ENCODE peak calls at places on chromosomes 3 and 15, in nine cellular contexts. H is occipital lobe; E is fibroblast of pulmonary artery; M is NCI-H774; T is HT-29; L is ecto neural progenitor cell; N is activated CD4-positive, alpha-beta T cell treated with anti-CD3 and anti-CD28 coated beads for 48 hours; W is KBM-7; G is nephron progenitor cell. J is an unnamed sample.

GRCh38 chr15:55775316-55775715 is 32.4 kb upstream of the PRTG start:
- DNase-seq in E (no peak), W (no peak), G (peak), H (no peak), M (no peak), N (no peak), L (peak), T (no peak), J (peak)

GRCh38 chr3:71397046-71397445 is 186.5 kb downstream of the FOXP1 start:
- DNase-seq in W (peak), E (peak), H (no peak), T (peak), M (no peak), L (no peak), N (no peak), G (no peak), J (no peak)

GRCh38 chr3:117350386-117350785 is 640.8 kb downstream of the TUSC7 start:
- DNase-seq in E (no peak), L (no peak), T (no peak), H (no peak), N (no peak), W (no peak), G (no peak), M (no peak), J (no peak)

GRCh38 chr3:124260206-124260915 is 268.4 kb upstream of the ROPN1 start:
- DNase-seq in T (no peak), G (no peak), W (no peak), M (no peak), E (peak), N (no peak), L (no peak), H (peak), J (no peak)

GRCh38 chr15:70094690-70095311 is 2.9 kb downstream of the TLE3 start:
- DNase-seq in G (no peak), T (peak), H (no peak), N (no peak), L (no peak), E (peak), M (peak), W (peak), J (no peak)

GRCh38 chr15:99604865-99605264 is 39.1 kb downstream of the MEF2A start:
- DNase-seq in G (peak), E (no peak), T (no peak), N (no peak), H (no peak), L (no peak), W (no peak), M (no peak), J (no peak)

GRCh38 chr3:73086071-73086494 is 24.6 kb downstream of the EBLN2 start:
- DNase-seq in T (peak), L (peak), N (peak), H (no peak), E (peak), W (peak), M (no peak), G (peak), J (no peak)

GRCh38 chr3:52827866-52828376 is 2.6 kb downstream of the ITIH4 start:
- DNase-seq in W (no peak), H (no peak), L (no peak), T (peak), G (no peak), N (no peak), E (no peak), M (no peak), J (no peak)

GRCh38 chr15:47384316-47384715 is 333.0 kb upstream of the SEMA6D start:
- DNase-seq in T (no peak), W (no peak), E (peak), G (no peak), N (no peak), H (no peak), L (peak), M (no peak), J (peak)

GRCh38 chr3:12629560-12629959 is 34.4 kb downstream of the RAF1 start:
- DNase-seq in W (no peak), E (no peak), G (no peak), T (peak), N (no peak), M (no peak), H (no peak), L (no peak), J (no peak)

GRCh38 chr3:52299247-52299657 is 11.6 kb downstream of the GLYCTK start:
- DNase-seq in G (no peak), T (no peak), N (no peak), M (no peak), L (peak), H (no peak), E (no peak), W (no peak), J (no peak)

GRCh38 chr15:25899870-25900269 is 36.7 kb upstream of the ATP10A start:
- DNase-seq in T (no peak), N (no peak), L (no peak), W (no peak), H (no peak), E (no peak), G (no peak), M (no peak), J (no peak)

GRCh38 chr15:41983621-41984571 is 11.5 kb upstream of the EHD4 start:
- DNase-seq in L (peak), N (no peak), E (no peak), M (no peak), G (no peak), W (no peak), T (no peak), H (no peak), J (no peak)

GRCh38 chr15:27549796-27550195 is 549.3 kb downstream of the OCA2 start:
- DNase-seq in M (no peak), T (no peak), H (no peak), L (no peak), N (no peak), W (no peak), G (no peak), E (no peak), J (no peak)

GRCh38 chr15:52013151-52013791 is 5.7 kb upstream of the MAPK6 start:
- DNase-seq in N (no peak), L (no peak), G (no peak), H (no peak), W (peak), E (peak), T (no peak), M (no peak), J (no peak)

GRCh38 chr3:184399410-184399809 is 19.6 kb downstream of the CHRD start:
- DNase-seq in E (peak), L (no peak), N (no peak), T (no peak), M (no peak), W (no peak), H (no peak), G (no peak), J (no peak)

GRCh38 chr3:4826237-4827100 is 152.8 kb upstream of the BHLHE40 start:
- DNase-seq in T (peak), N (no peak), H (peak), M (no peak), G (no peak), L (no peak), W (no peak), E (peak), J (no peak)

GRCh38 chr15:60397772-60398445 is at the start of gene ANXA2:
- DNase-seq in E (peak), L (peak), W (peak), G (peak), T (peak), H (no peak), N (peak), M (peak), J (peak)